ENCODE peak calls at places on chromosome 22, in eight cellular contexts. X is A549, S is adrenal gland, N is Peyer's patch, C is stomach, B is lower leg skin, Q is tibial nerve, F is suprapubic skin. T is an unnamed sample.

GRCh38 chr22:48782817-48783511 is 1044.7 kb downstream of the BRD1 start:
- DNase-seq in X (no peak), S (peak; percentile 2), N (no peak), C (no peak), B (peak; percentile 50), Q (no peak), F (no peak), T (no peak)

GRCh38 chr22:45226681-45227186 is 14.0 kb downstream of the KIAA0930 start:
- DNase-seq in X (no peak), S (no peak), N (peak; percentile 52), C (peak; percentile 41), B (peak; percentile 92), Q (no peak), F (no peak), T (no peak)

GRCh38 chr22:42353883-42354727 is 78.1 kb downstream of the NFAM1 start:
- DNase-seq in X (no peak), S (no peak), N (no peak), C (no peak), B (no peak), Q (no peak), F (no peak), T (no peak)

GRCh38 chr22:42304021-42304790 is 33.8 kb upstream of the TCF20 start:
- DNase-seq in X (no peak), S (no peak), N (no peak), C (no peak), B (no peak), Q (no peak), F (no peak), T (no peak)

GRCh38 chr22:48832592-48832991 is 995.1 kb downstream of the BRD1 start:
- DNase-seq in X (no peak), S (no peak), N (no peak), C (no peak), B (no peak), Q (no peak), F (no peak), T (no peak)

GRCh38 chr22:16601437-16602223 is 9.0 kb upstream of the CCT8L2 start:
- DNase-seq in X (no peak), S (no peak), N (no peak), C (no peak), B (no peak), Q (no peak), F (no peak), T (peak; percentile 76)

GRCh38 chr22:49393526-49393925 is 434.1 kb downstream of the BRD1 start:
- DNase-seq in X (no peak), S (no peak), N (peak; percentile 23), C (no peak), B (no peak), Q (no peak), F (no peak), T (no peak)

GRCh38 chr22:23376256-23376655 is 195.9 kb downstream of the BCR start:
- DNase-seq in X (peak; percentile 41), S (no peak), N (peak; percentile 72), C (no peak), B (peak; percentile 76), Q (no peak), F (peak; percentile 58), T (no peak)

GRCh38 chr22:44132724-44133123 is 48.0 kb upstream of the PARVG start:
- DNase-seq in X (no peak), S (no peak), N (no peak), C (no peak), B (no peak), Q (no peak), F (no peak), T (peak; percentile 30)
- TF ChIP-seq POLR2A in X (no peak), S (no peak), N (no peak), C (no peak), B (no peak), Q (no peak), F (no peak), T (no peak)

GRCh38 chr22:27318516-27318915 is 483.0 kb downstream of the MN1 start:
- DNase-seq in X (no peak), S (no peak), N (no peak), C (no peak), B (peak; percentile 53), Q (no peak), F (no peak), T (no peak)

GRCh38 chr22:27314276-27314807 is 487.2 kb downstream of the MN1 start:
- DNase-seq in X (no peak), S (no peak), N (no peak), C (no peak), B (no peak), Q (no peak), F (no peak), T (no peak)

GRCh38 chr22:27317961-27318360 is 483.6 kb downstream of the MN1 start:
- DNase-seq in X (no peak), S (no peak), N (peak; percentile 58), C (no peak), B (peak; percentile 59), Q (no peak), F (peak; percentile 52), T (no peak)

GRCh38 chr22:27315833-27316232 is 485.7 kb downstream of the MN1 start:
- DNase-seq in X (no peak), S (no peak), N (no peak), C (no peak), B (no peak), Q (no peak), F (no peak), T (no peak)

GRCh38 chr22:27317156-27317555 is 484.4 kb downstream of the MN1 start:
- DNase-seq in X (peak; percentile 14), S (no peak), N (no peak), C (no peak), B (peak; percentile 14), Q (no peak), F (no peak), T (no peak)
- TF ChIP-seq CTCF in X (no peak), S (no peak), N (no peak), C (no peak), B (no peak), Q (no peak), F (no peak), T (no peak)

DNA sequence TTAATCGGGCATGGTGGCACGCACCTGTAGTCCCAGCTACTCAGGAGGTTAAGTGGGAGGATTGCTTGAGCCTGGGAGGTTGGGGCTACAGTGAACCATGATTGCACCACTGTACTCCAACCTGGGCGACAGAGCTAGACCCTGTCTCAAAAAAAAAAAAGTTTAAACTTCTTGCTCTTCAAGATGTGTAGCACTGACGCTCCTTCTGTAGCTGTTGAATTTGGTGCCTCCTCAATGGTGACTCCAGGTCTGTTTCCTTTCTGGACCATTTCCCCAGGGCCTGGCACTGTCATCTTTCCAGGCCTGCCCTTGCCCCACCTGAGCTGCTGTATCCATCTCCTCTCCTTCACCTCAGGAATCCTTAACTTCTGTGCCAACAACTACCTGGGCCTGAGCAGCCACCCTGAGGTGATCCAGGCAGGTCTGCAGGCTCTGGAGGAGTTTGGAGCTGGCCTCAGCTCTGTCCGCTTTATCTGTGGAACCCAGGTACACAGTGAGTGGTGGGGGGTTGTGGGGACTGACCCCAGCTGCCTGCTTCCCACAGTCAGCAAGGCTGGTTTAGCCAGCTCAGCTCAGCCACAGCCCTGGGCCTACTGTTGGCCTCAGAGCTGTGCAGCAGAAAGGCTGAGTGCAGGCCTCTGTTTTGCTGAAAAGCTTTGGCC is 2.1 kb downstream of the GCAT start:
- DNase-seq in X (no peak), S (no peak), N (no peak), C (no peak), B (no peak), Q (no peak), F (no peak), T (no peak)
- TF ChIP-seq POLR2A in X (no peak), S (no peak), N (no peak), C (no peak), B (no peak), Q (no peak), F (no peak), T (no peak)

GRCh38 chr22:19810381-19811141 is 44.1 kb downstream of the GNB1L start:
- DNase-seq in X (no peak), S (peak; percentile 11), N (peak; percentile 37), C (no peak), B (peak; percentile 87), Q (no peak), F (peak; percentile 75), T (peak; percentile 62)
- TF ChIP-seq CTCF in X (no peak), S (no peak), N (no peak), C (no peak), B (no peak), Q (no peak), F (no peak), T (no peak)

DNA sequence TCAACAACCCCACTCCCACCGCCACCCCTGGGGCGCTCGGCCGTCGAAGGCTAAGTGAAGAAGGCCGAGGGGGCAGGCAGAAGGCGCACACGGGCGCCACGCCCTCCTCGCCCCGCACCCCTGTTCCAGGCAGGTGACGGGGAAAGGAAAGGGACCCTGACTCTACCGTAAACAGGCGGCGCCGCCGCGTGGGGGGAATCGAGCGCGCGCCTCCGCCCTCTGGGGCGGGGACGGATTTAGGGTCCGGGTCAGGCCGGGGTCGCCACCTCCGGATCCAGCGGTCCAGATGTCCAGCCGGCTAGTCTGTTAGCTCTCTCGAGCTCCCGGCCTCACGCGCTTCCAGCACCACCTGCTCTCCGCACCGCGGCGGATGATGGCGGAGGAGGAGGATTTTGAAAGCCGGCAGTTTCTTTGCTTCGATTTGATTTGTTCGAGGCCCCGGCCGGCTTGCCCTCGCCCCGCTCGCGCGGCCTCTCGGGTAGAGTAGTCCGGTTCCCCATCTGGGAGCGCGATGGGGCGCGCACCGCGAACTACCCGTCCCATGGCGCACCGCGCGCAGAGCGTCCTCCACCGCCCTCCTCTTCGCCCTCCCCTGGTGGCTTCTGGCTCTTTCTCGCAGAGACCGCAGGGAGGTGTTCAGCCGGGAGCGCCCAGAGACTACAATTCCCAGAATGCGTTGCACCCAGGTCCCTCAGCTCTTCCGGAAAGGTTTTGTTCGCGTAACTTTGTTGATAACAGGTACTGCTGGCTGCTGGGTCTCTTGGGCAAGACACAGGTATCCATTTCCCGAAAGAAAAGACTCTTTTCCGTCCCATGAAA is at the start of gene RANGAP1:
- DNase-seq in X (peak; percentile 96), S (peak; percentile 98), N (peak; percentile 98), C (peak; percentile 98), B (peak; percentile 99), Q (peak; percentile 91), F (peak; percentile 98), T (peak; percentile 100)
- TF ChIP-seq POLR2A in X (peak; percentile 72), S (peak; percentile 41), N (peak; percentile 67), C (no peak), B (no peak), Q (no peak), F (no peak), T (peak; percentile 77)